ENCODE peak calls at places on chromosomes 16 and 17, in seven cellular contexts. P is fibroblast of the aortic adventitia, T is cardiac muscle cell, Q is H9, J is brain microvascular endothelial cell, D is fibroblast of mammary gland, K is astrocyte of the spinal cord. F is an unnamed sample.

GRCh38 chr17:82155606-82156005 is 57.0 kb downstream of the CCDC57 start:
- DNase-seq in T (no peak), P (no peak), K (no peak), Q (no peak), D (no peak), J (no peak), F (no peak)

GRCh38 chr16:27822529-27823437 is 240.7 kb downstream of the GSG1L start:
- DNase-seq in D (no peak), K (no peak), T (no peak), P (no peak), J (no peak), Q (no peak), F (peak; percentile 4)

GRCh38 chr17:42679001-42679491 is 2.3 kb upstream of the PLEKHH3 start:
- DNase-seq in D (peak; percentile 59), J (peak; percentile 45), T (peak; percentile 62), Q (peak; percentile 72), P (peak; percentile 47), K (peak; percentile 53), F (no peak)

GRCh38 chr17:80832266-80832676 is 159.4 kb upstream of the CHMP6 start:
- DNase-seq in J (peak; percentile 57), D (peak; percentile 81), P (peak; percentile 77), Q (peak; percentile 87), T (peak; percentile 75), K (peak; percentile 75), F (no peak)

GRCh38 chr17:17304521-17304985 is 1.4 kb downstream of the NT5M start:
- DNase-seq in P (no peak), T (no peak), D (no peak), J (no peak), K (no peak), Q (no peak), F (no peak)

GRCh38 chr16:3467920-3468319 is 24.4 kb downstream of the NAA60 start:
- DNase-seq in K (peak; percentile 42), Q (no peak), J (no peak), P (peak; percentile 37), D (peak; percentile 85), T (peak; percentile 21), F (no peak)

GRCh38 chr17:81685108-81685507 is 1.3 kb downstream of the HGS start:
- DNase-seq in P (peak; percentile 41), T (peak; percentile 29), J (peak; percentile 73), K (peak; percentile 54), D (peak; percentile 87), Q (no peak), F (no peak)

GRCh38 chr17:54780238-54780637 is 120.4 kb upstream of the TOM1L1 start:
- DNase-seq in P (no peak), Q (no peak), J (no peak), D (no peak), K (no peak), T (no peak), F (no peak)

GRCh38 chr16:84543931-84544776 is 39.7 kb upstream of the MEAK7 start:
- DNase-seq in D (peak; percentile 31), K (no peak), J (no peak), T (no peak), P (no peak), Q (no peak), F (no peak)

GRCh38 chr16:85462405-85463227 is 150.5 kb upstream of the GSE1 start:
- DNase-seq in K (no peak), T (peak; percentile 32), J (no peak), D (no peak), P (no peak), Q (no peak), F (no peak)

GRCh38 chr17:17740627-17741237 is 59.5 kb downstream of the RAI1 start:
- DNase-seq in T (no peak), Q (peak; percentile 71), K (peak; percentile 31), D (no peak), J (no peak), P (no peak), F (no peak)

GRCh38 chr16:84988328-84989080 is 22.8 kb downstream of the ZDHHC7 start:
- DNase-seq in D (no peak), K (no peak), Q (no peak), J (no peak), T (no peak), P (no peak), F (no peak)

GRCh38 chr17:37179893-37180292 is 195.9 kb upstream of the C17orf78 start:
- DNase-seq in T (peak; percentile 56), Q (no peak), P (peak; percentile 55), K (peak; percentile 76), J (peak; percentile 51), D (peak; percentile 75), F (no peak)

GRCh38 chr17:81710514-81711308 is 1.4 kb upstream of the SLC25A10 start:
- DNase-seq in K (no peak), D (peak; percentile 37), Q (no peak), J (no peak), T (peak; percentile 33), P (no peak), F (no peak)

GRCh38 chr16:57045694-57046381 is 46.5 kb upstream of the CPNE2 start:
- DNase-seq in P (peak; percentile 63), J (peak; percentile 66), Q (peak; percentile 80), T (peak; percentile 75), K (peak; percentile 62), D (peak; percentile 68), F (no peak)

GRCh38 chr17:57404073-57404472 is 147.8 kb downstream of the MSI2 start:
- DNase-seq in J (no peak), K (no peak), D (no peak), Q (no peak), P (no peak), T (no peak), F (no peak)

GRCh38 chr16:88057656-88058055 is 106.4 kb downstream of the BANP start:
- DNase-seq in P (no peak), K (no peak), Q (no peak), J (no peak), D (no peak), T (no peak), F (no peak)

GRCh38 chr16:24409045-24409444 is 130.3 kb upstream of the RBBP6 start:
- DNase-seq in K (no peak), D (no peak), T (no peak), P (no peak), Q (peak; percentile 43), J (no peak), F (no peak)

GRCh38 chr16:77683845-77684526 is 38.3 kb upstream of the NUDT7 start:
- DNase-seq in K (no peak), T (no peak), P (no peak), J (no peak), D (no peak), Q (no peak), F (no peak)

DNA sequence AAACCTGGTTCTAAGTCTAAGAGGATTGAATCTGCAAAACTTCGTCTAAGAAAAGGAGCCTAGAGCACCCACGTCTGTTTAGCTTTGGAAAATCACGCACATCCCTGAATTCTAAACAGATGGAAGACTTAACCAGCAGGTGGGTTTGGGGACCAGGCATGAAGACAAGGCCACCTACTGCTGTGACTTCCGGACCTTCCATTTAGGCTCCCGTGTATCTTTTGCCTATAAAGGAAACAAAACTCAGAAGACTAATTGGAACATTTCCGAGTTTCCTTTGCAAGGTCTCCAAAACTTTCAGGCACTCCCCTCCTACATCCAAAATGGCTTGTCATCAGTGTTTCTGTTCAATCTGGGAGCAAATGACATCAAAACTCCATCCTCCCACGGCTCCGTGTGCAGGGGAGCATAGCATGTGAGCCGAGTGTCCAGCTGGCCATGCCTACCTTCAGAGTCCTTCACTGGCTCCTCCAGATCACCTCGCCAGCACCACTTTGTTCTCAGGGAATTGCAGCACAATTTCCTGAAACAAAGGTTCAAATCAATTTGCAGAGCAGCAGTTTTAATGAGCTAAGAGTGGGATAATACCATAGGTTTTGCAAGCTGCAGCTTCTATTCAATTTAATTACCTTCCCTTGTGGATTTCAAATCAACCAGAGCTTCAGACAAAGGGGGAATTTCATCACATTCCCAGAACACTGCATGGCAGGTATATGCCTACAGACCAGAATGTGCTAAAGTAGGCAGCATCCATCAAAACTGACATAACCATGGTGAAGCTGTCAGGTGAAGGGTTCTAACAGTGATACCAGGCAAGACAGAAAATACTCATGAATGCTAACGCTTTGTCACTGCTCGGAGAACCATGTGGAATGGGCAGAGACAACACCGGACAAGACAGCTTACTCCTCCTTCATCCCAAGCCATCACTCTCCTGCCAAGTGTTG is 23.5 kb downstream of the CACNG1 start:
- DNase-seq in J (no peak), Q (no peak), D (no peak), T (no peak), P (no peak), K (no peak), F (no peak)
- TF ChIP-seq CTCF in J (no peak), Q (no peak), D (no peak), T (no peak), P (no peak), K (no peak), F (no peak)

GRCh38 chr17:29243792-29244191 is 2.9 kb upstream of the CRYBA1 start:
- DNase-seq in J (peak; percentile 66), K (no peak), Q (peak; percentile 70), T (no peak), D (peak; percentile 49), P (no peak), F (no peak)
- TF ChIP-seq CTCF in J (peak; percentile 77), K (peak; percentile 65), Q (peak; percentile 65), T (peak; percentile 41), D (peak; percentile 60), P (peak; percentile 50), F (peak; percentile 72)

DNA sequence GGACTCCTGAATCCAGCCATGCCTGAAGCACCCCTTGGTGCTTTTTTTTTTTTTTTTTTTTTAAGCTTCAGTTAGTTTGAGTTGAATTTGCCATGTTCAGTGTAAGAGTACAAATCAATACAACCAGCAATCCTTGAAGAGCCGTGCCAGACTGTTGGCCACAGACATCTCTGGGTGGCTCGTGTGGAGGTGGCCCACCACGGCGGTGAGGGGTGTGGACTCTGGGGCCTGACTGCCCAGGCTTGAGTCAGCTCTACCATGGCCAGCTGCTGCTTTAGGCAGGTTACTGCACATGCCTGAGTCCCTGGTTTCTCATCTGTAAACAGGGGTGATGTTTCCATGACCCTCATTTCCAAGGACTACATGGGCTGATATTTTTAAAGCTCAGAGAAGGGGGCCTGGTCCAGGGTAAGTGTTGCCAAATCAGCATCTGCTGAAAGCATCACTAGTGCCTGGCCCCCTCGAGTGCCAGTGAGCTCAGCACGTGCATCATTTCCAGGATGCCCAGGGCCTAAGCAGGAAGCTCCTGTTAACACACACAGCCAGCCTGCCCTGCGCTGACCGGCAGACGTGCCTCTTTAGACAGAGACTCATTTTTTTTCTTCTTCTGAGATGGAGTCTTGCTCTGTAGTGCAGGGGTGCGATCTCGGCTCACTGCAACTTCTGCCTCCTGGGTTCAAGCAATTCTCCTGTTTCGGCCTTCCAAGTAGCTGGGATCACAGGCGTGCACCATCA is 90.1 kb downstream of the DNAH17 start:
- DNase-seq in T (no peak), K (no peak), D (no peak), J (no peak), Q (no peak), P (no peak), F (no peak)
- TF ChIP-seq CTCF in T (no peak), K (no peak), D (no peak), J (no peak), Q (no peak), P (no peak), F (no peak)

DNA sequence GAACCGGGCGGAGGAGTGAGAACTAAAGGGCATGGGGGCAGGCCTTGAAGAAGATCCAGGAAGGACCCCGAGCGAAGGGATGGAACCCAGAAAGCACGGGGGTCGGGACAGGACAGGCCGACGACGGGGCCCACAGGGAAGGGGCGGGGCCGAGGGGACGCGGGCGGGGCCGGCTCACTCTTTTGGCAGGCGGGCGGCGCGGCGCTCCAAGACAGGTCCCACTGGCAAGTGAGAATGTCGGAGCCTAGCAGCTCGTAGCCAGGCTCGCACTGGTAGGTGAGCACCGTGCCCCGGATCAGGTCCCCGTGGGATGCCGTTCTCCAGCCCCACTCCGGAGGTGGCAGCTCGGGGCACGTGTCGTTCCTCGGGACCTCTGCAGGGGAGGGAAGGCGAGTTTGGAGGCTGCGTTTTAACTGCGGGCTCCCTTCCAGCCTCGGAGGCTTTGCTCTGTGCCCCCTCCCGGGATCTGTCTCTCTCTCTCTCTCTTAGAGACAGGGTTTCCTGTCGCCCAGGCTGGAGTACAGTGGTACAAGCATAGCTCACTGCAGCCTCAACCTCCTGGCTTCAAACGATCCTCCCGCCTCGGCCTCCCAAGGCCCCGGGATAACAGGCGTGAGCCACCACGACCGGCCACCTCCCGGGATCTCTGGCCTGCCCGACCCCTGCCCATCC is 13.7 kb upstream of the CDIPT start:
- DNase-seq in Q (no peak), P (no peak), D (no peak), T (no peak), K (no peak), J (no peak), F (no peak)
- TF ChIP-seq CTCF in Q (no peak), P (no peak), D (no peak), T (no peak), K (no peak), J (no peak), F (no peak)

F was measured in chondrocyte.